ENCODE peak calls at places on chromosomes 13 and 19, in four cellular contexts. J, M, C and R are unnamed samples.

GRCh38 chr19:10013834-10014618 is 743 bp downstream of the RDH8 start:
- DNase-seq in M (no peak), C (no peak), J (no peak), R (no peak)

GRCh38 chr19:12603714-12604113 is 6.9 kb downstream of the ZNF490 start:
- DNase-seq in M (no peak), C (no peak), J (peak; percentile 69), R (no peak)

GRCh38 chr13:32381539-32381938 is 46.4 kb downstream of the N4BP2L1 start:
- DNase-seq in M (peak; percentile 49), J (no peak), C (peak; percentile 5), R (peak; percentile 8)

GRCh38 chr13:98875146-98875729 is 102.6 kb downstream of the DOCK9 start:
- DNase-seq in J (no peak), C (no peak), M (no peak), R (no peak)

GRCh38 chr19:51107406-51108065 is 673 bp downstream of the CTU1 start:
- DNase-seq in M (peak; percentile 37), J (no peak), C (peak; percentile 55), R (peak; percentile 26)

GRCh38 chr13:99042851-99043250 is 65.0 kb upstream of the DOCK9 start:
- DNase-seq in C (no peak), J (no peak), M (no peak), R (no peak)

GRCh38 chr19:46753420-46754155 is 7.3 kb upstream of the STRN4 start:
- DNase-seq in J (no peak), C (peak; percentile 74), M (peak; percentile 48), R (peak; percentile 61)

GRCh38 chr19:17323973-17324327 is 10.7 kb downstream of the ANO8 start:
- DNase-seq in C (no peak), M (no peak), J (no peak), R (no peak)

GRCh38 chr19:38702278-38702677 is 42.0 kb downstream of the CAPN12 start:
- DNase-seq in M (no peak), J (no peak), C (no peak), R (no peak)

GRCh38 chr19:18397242-18398202 is at the start of gene LRRC25:
- DNase-seq in J (no peak), M (no peak), C (peak; percentile 53), R (no peak)

GRCh38 chr19:33320636-33321035 is 18.3 kb upstream of the CEBPA start:
- DNase-seq in J (no peak), C (no peak), M (no peak), R (no peak)

GRCh38 chr19:35017507-35017906 is 12.8 kb upstream of the SCN1B start:
- DNase-seq in J (no peak), M (no peak), C (no peak), R (no peak)

GRCh38 chr19:14149509-14149994 is 13.2 kb upstream of the ASF1B start:
- DNase-seq in J (no peak), M (no peak), C (no peak), R (no peak)

GRCh38 chr13:50691176-50691681 is 152.3 kb downstream of the DLEU7 start:
- DNase-seq in M (no peak), J (no peak), C (no peak), R (no peak)

GRCh38 chr13:62040806-62041205 is 625.2 kb upstream of the PCDH20 start:
- DNase-seq in C (no peak), J (no peak), M (no peak), R (no peak)
- TF ChIP-seq FOXK2 in C (no peak), J (no peak), M (no peak), R (no peak)

DNA sequence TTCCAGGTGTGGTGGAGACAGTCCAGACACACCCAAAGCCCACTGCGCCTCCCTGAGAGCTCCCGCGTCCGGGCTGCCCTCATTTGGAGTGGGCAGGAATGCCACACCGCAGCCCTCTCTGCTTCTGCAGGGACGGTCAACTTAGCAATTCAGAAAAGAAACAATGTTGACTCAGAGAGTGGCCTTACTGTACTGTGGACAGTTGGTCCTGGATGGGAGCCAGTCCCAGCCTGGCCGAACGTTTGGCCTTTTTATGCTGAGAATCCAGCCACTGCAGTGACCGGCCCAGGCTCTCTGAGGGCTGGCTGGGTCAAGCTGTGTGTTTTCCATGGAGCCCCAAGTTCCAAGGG is 7.2 kb downstream of the GAS6 start:
- DNase-seq in C (no peak), M (peak; percentile 21), J (no peak), R (no peak)
- TF ChIP-seq FOXK2 in C (no peak), M (no peak), J (no peak), R (no peak)

GRCh38 chr13:35891973-35892441 is 239.2 kb downstream of the DCLK1 start:
- DNase-seq in J (no peak), M (no peak), C (no peak), R (no peak)
- TF ChIP-seq FOXK2 in J (no peak), M (no peak), C (no peak), R (no peak)

DNA sequence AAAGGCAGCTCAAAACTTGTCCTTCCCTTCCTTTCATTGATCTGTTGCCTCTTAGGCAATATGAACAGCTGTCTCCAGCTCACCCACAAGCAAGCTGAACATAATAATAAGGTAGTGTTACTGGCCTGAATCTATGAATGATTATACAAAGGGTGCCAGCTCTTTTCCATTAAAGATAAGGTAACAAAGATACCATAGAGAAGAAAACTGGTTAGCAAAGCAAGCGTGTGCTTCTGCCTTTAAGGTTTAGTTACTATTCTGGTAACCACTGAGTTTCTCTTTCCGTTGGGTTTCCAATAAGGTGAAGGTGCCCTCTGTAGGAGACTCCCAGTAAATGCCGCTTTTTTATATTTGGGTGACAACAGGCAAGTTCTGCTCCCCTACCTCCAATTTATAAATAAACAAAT is 12.1 kb upstream of the DACH1 start:
- DNase-seq in J (no peak), C (no peak), M (peak; percentile 27), R (peak; percentile 69)
- TF ChIP-seq FOXK2 in J (no peak), C (no peak), M (no peak), R (no peak)